ENCODE peak calls at places on chromosome 21, in five cellular contexts. F is lower leg skin, K is neural crest cell, I is kidney epithelial cell, P is cardiac muscle cell. T is an unnamed sample.

GRCh38 chr21:39388038-39388810 is 39.3 kb upstream of the HMGN1 start:
- DNase-seq in F (peak; percentile 98), K (peak; percentile 96), I (no peak), P (peak; percentile 85), T (peak; percentile 95)

GRCh38 chr21:25862596-25862995 is 127.8 kb downstream of the GABPA start:
- DNase-seq in F (no peak), K (no peak), I (no peak), P (peak; percentile 56), T (peak; percentile 4)

GRCh38 chr21:37435120-37435519 is 68.5 kb downstream of the DYRK1A start:
- DNase-seq in F (no peak), K (peak; percentile 38), I (peak; percentile 94), P (peak; percentile 96), T (peak; percentile 65)

GRCh38 chr21:17668479-17668878 is 55.8 kb upstream of the BTG3 start:
- DNase-seq in F (no peak), K (no peak), I (no peak), P (no peak), T (no peak)

GRCh38 chr21:34333150-34333739 is 30.6 kb upstream of the KCNE2 start:
- DNase-seq in F (no peak), K (no peak), I (no peak), P (no peak), T (no peak)

GRCh38 chr21:38777521-38777920 is 28.2 kb upstream of the ETS2 start:
- DNase-seq in F (peak; percentile 13), K (no peak), I (no peak), P (no peak), T (no peak)

GRCh38 chr21:38994014-38994413 is 188.3 kb downstream of the ETS2 start:
- DNase-seq in F (no peak), K (no peak), I (no peak), P (no peak), T (no peak)

GRCh38 chr21:31254131-31254530 is 89.9 kb downstream of the TIAM1 start:
- DNase-seq in F (no peak), K (no peak), I (no peak), P (no peak), T (no peak)

GRCh38 chr21:39633043-39633442 is 20.3 kb downstream of the B3GALT5 start:
- DNase-seq in F (no peak), K (no peak), I (peak; percentile 71), P (no peak), T (no peak)

GRCh38 chr21:34596561-34597271 is 18.2 kb downstream of the RCAN1 start:
- DNase-seq in F (no peak), K (no peak), I (no peak), P (no peak), T (no peak)

GRCh38 chr21:38140192-38140905 is 116.4 kb upstream of the KCNJ15 start:
- DNase-seq in F (no peak), K (no peak), I (peak; percentile 26), P (peak; percentile 71), T (no peak)

GRCh38 chr21:39034590-39035536 is 148.4 kb downstream of the PSMG1 start:
- DNase-seq in F (no peak), K (no peak), I (no peak), P (no peak), T (no peak)

GRCh38 chr21:37855568-37856391 is 60.5 kb downstream of the KCNJ6 start:
- DNase-seq in F (no peak), K (no peak), I (no peak), P (peak; percentile 49), T (no peak)

GRCh38 chr21:31235671-31236450 is 108.2 kb downstream of the TIAM1 start:
- DNase-seq in F (no peak), K (no peak), I (peak; percentile 77), P (peak; percentile 48), T (no peak)

GRCh38 chr21:29005696-29006095 is 13.0 kb upstream of the LTN1 start:
- DNase-seq in F (no peak), K (no peak), I (no peak), P (peak; percentile 10), T (no peak)

GRCh38 chr21:39633770-39634181 is 21.0 kb downstream of the B3GALT5 start:
- DNase-seq in F (no peak), K (no peak), I (peak; percentile 97), P (no peak), T (no peak)

GRCh38 chr21:34812510-34813265 is 143.9 kb downstream of the CLIC6 start:
- DNase-seq in F (no peak), K (no peak), I (no peak), P (peak; percentile 58), T (no peak)

GRCh38 chr21:37665230-37666024 is 250.8 kb downstream of the KCNJ6 start:
- DNase-seq in F (no peak), K (no peak), I (no peak), P (peak; percentile 45), T (no peak)

GRCh38 chr21:35716886-35717285 is 343.4 kb downstream of the SETD4 start:
- DNase-seq in F (no peak), K (no peak), I (no peak), P (no peak), T (no peak)

GRCh38 chr21:36910581-36911307 is 55.7 kb downstream of the HLCS start:
- DNase-seq in F (peak; percentile 79), K (no peak), I (no peak), P (peak; percentile 76), T (no peak)

GRCh38 chr21:24870633-24871032 is 736.6 kb downstream of the MRPL39 start:
- DNase-seq in F (no peak), K (no peak), I (no peak), P (no peak), T (no peak)

GRCh38 chr21:35303085-35303484 is 254.0 kb upstream of the RUNX1 start:
- DNase-seq in F (no peak), K (no peak), I (no peak), P (peak; percentile 87), T (no peak)

GRCh38 chr21:28899744-28900143 is 92.9 kb downstream of the LTN1 start:
- DNase-seq in F (no peak), K (no peak), I (no peak), P (peak; percentile 70), T (no peak)

GRCh38 chr21:14736162-14736561 is 190.0 kb upstream of the SAMSN1 start:
- DNase-seq in F (no peak), K (no peak), I (no peak), P (no peak), T (no peak)

GRCh38 chr21:31289702-31290101 is 54.4 kb downstream of the TIAM1 start:
- DNase-seq in F (no peak), K (no peak), I (no peak), P (no peak), T (no peak)

GRCh38 chr21:25970254-25970930 is 200.2 kb downstream of the APP start:
- DNase-seq in F (no peak), K (no peak), I (no peak), P (peak; percentile 63), T (no peak)

GRCh38 chr21:31107151-31107785 is 69.0 kb upstream of the KRTAP19-8 start:
- DNase-seq in F (no peak), K (no peak), I (no peak), P (no peak), T (no peak)

GRCh38 chr21:23093259-23093658 is 2095.1 kb downstream of the NCAM2 start:
- DNase-seq in F (no peak), K (no peak), I (no peak), P (no peak), T (no peak)

GRCh38 chr21:31337991-31338891 is 5.8 kb downstream of the TIAM1 start:
- DNase-seq in F (no peak), K (no peak), I (no peak), P (no peak), T (no peak)

GRCh38 chr21:38525454-38525853 is 27.2 kb upstream of the ERG start:
- DNase-seq in F (no peak), K (no peak), I (no peak), P (no peak), T (no peak)

GRCh38 chr21:35095859-35096291 is 46.8 kb upstream of the RUNX1 start:
- DNase-seq in F (no peak), K (no peak), I (no peak), P (peak; percentile 78), T (no peak)

GRCh38 chr21:34844033-34844923 is 175.5 kb downstream of the CLIC6 start:
- DNase-seq in F (peak; percentile 95), K (no peak), I (no peak), P (peak; percentile 45), T (no peak)

GRCh38 chr21:39153842-39154241 is 29.4 kb downstream of the PSMG1 start:
- DNase-seq in F (no peak), K (no peak), I (no peak), P (no peak), T (no peak)

GRCh38 chr21:15003463-15004135 is 61.2 kb downstream of the NRIP1 start:
- DNase-seq in F (no peak), K (no peak), I (no peak), P (no peak), T (peak; percentile 68)

GRCh38 chr21:38669186-38669585 is 136.5 kb upstream of the ETS2 start:
- DNase-seq in F (no peak), K (no peak), I (no peak), P (peak; percentile 60), T (no peak)

GRCh38 chr21:45423201-45423955 is 18.4 kb downstream of the COL18A1 start:
- DNase-seq in F (no peak), K (no peak), I (no peak), P (no peak), T (peak; percentile 1)

GRCh38 chr21:45423968-45424853 is 19.2 kb downstream of the COL18A1 start:
- DNase-seq in F (no peak), K (no peak), I (no peak), P (no peak), T (no peak)

GRCh38 chr21:45421846-45422775 is 17.1 kb downstream of the COL18A1 start:
- DNase-seq in F (peak; percentile 82), K (no peak), I (no peak), P (no peak), T (peak; percentile 2)

GRCh38 chr21:45427331-45428271 is 22.6 kb downstream of the COL18A1 start:
- DNase-seq in F (peak; percentile 91), K (no peak), I (peak; percentile 88), P (peak; percentile 92), T (peak; percentile 55)

GRCh38 chr21:45424854-45425795 is 20.2 kb downstream of the COL18A1 start:
- DNase-seq in F (no peak), K (no peak), I (no peak), P (no peak), T (no peak)
- TF ChIP-seq CTCF in F (no peak), K (no peak), I (no peak), P (no peak), T (no peak)

DNA sequence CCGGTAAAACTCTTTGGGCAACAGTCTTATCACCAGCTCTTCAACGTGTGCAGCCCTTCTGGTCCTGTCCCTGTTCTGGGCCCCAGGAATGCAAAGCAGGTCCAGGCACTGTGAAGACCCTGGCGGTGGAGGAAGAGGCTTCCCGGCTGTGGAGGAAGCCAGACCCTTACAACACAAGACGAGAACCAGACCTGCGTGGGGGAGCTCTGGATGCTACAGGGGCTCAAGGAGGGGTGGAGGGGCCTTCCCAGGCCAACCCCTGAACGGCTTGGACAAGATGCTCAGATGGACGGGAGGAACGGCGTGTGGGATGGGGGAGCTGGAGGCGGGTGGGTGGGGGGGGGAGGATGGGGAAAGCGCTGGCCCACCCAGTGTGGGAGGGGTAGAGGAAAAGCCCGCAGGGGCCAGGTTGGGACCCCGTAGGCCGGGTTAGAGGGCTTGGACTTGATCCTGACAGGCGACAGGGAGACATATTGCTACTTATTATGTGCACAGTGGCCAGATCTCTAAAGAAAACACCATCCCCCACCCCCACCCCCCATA is 5.1 kb upstream of the OLIG2 start:
- DNase-seq in F (peak; percentile 65), K (no peak), I (no peak), P (no peak), T (no peak)
- TF ChIP-seq CTCF in F (no peak), K (no peak), I (no peak), P (no peak), T (no peak)

GRCh38 chr21:27519357-27519756 is 552.5 kb upstream of the ADAMTS5 start:
- DNase-seq in F (no peak), K (no peak), I (no peak), P (peak; percentile 72), T (no peak)
- TF ChIP-seq CTCF in F (no peak), K (no peak), I (no peak), P (no peak), T (no peak)

GRCh38 chr21:43814215-43815106 is 25.1 kb downstream of the RRP1 start:
- DNase-seq in F (no peak), K (no peak), I (no peak), P (peak; percentile 13), T (no peak)
- TF ChIP-seq CTCF in F (no peak), K (no peak), I (no peak), P (no peak), T (no peak)

T was measured in nephron progenitor cell.